ENCODE peak calls at places on chromosomes 13 and 19, in four cellular contexts. C, A, R and F are unnamed samples.

GRCh38 chr19:5293607-5294089 is 47.0 kb downstream of the PTPRS start:
- DNase-seq in R (peak), A (peak), C (no peak), F (peak)

GRCh38 chr13:76812206-76812882 is 73.9 kb downstream of the KCTD12 start:
- DNase-seq in R (no peak), A (no peak), C (peak), F (no peak)

GRCh38 chr13:26112843-26113242 is 61.0 kb upstream of the SHISA2 start:
- DNase-seq in A (peak), R (no peak), C (no peak), F (peak)

GRCh38 chr19:33388817-33389573 is 15.5 kb downstream of the CEBPG start:
- DNase-seq in R (no peak), C (no peak), A (no peak), F (no peak)

GRCh38 chr13:86142080-86142479 is 342.9 kb upstream of the SLITRK6 start:
- DNase-seq in R (no peak), C (no peak), A (no peak), F (no peak)

GRCh38 chr19:1133471-1133929 is 29.7 kb downstream of the GPX4 start:
- DNase-seq in C (no peak), R (no peak), A (no peak), F (peak)

GRCh38 chr13:107365466-107366215 is 797.7 kb upstream of the ARGLU1 start:
- DNase-seq in A (no peak), R (no peak), C (no peak), F (no peak)

GRCh38 chr13:72889496-72889895 is 107.6 kb downstream of the PIBF1 start:
- DNase-seq in R (no peak), C (no peak), A (no peak), F (no peak)

GRCh38 chr19:55157064-55157908 is at the start of gene TNNI3:
- DNase-seq in A (no peak), R (no peak), C (no peak), F (no peak)

GRCh38 chr19:18090545-18091216 is 3.9 kb upstream of the IL12RB1 start:
- DNase-seq in R (no peak), C (no peak), A (peak), F (no peak)

GRCh38 chr13:48615017-48615416 is 38.7 kb upstream of the CYSLTR2 start:
- DNase-seq in C (no peak), A (no peak), R (no peak), F (no peak)

GRCh38 chr19:38411041-38411712 is 8.3 kb downstream of the FAM98C start:
- DNase-seq in A (no peak), R (no peak), C (no peak), F (no peak)

GRCh38 chr13:36192166-36192565 is 22.2 kb downstream of the SOHLH2 start:
- DNase-seq in A (peak), C (no peak), R (no peak), F (no peak)

GRCh38 chr19:54231077-54231931 is 8.5 kb upstream of the LILRB3 start:
- DNase-seq in C (peak), R (peak), A (peak), F (peak)

GRCh38 chr13:27288397-27288796 is 17.8 kb downstream of the RASL11A start:
- DNase-seq in R (no peak), A (no peak), C (no peak), F (no peak)

GRCh38 chr13:30791354-30791921 is 56.1 kb downstream of the ALOX5AP start:
- DNase-seq in A (peak), C (peak), R (no peak), F (no peak)

GRCh38 chr19:1668339-1669123 is 16.1 kb upstream of the TCF3 start:
- DNase-seq in C (no peak), R (no peak), A (no peak), F (no peak)

GRCh38 chr13:36051082-36051481 is 80.1 kb downstream of the DCLK1 start:
- DNase-seq in A (peak), R (no peak), C (no peak), F (no peak)

GRCh38 chr19:47663911-47664771 is 49.1 kb upstream of the EHD2 start:
- DNase-seq in C (peak), R (no peak), A (peak), F (no peak)

GRCh38 chr19:50478901-50479715 is 2.5 kb upstream of the GARIN5A start:
- DNase-seq in A (peak), R (no peak), C (no peak), F (peak)

GRCh38 chr19:21430674-21431073 is 33.7 kb downstream of the ZNF493 start:
- DNase-seq in A (no peak), C (no peak), R (no peak), F (no peak)

GRCh38 chr13:108573455-108573854 is 56.0 kb upstream of the MYO16 start:
- DNase-seq in R (no peak), C (no peak), A (no peak), F (no peak)

GRCh38 chr19:51784922-51785690 is 9.9 kb upstream of the FPR3 start:
- DNase-seq in C (peak), R (no peak), A (peak), F (no peak)

GRCh38 chr13:84025828-84026227 is 143.6 kb upstream of the SLITRK1 start:
- DNase-seq in A (no peak), C (no peak), R (no peak), F (no peak)